ENCODE peak calls at places on chromosomes 1 and 21, in ten cellular contexts. One of them, this sample, is unnamed. For H3K36me3, the result is how much of the 10 kb centered on the place peaks cover.

GRCh38 chr1:11280719-11281376 is 7.8 kb downstream of the UBIAD1 start:
- DNase-seq in psoas muscle: no peak
- DNase-seq in ovary: no peak
- DNase-seq in esophagus squamous epithelium: no peak
- DNase-seq in heart left ventricle: peak
- DNase-seq in keratinocyte: no peak
- DNase-seq in thoracic aorta: no peak
- DNase-seq in naive thymus-derived CD4-positive, alpha-beta T cell: peak
- DNase-seq in cardiac muscle cell: no peak
- DNase-seq in left ventricle myocardium inferior: no peak
- DNase-seq in this sample: no peak

GRCh38 chr1:113887776-113888175 is 395 bp upstream of the BCL2L15 start:
- DNase-seq in psoas muscle: no peak
- DNase-seq in ovary: no peak
- DNase-seq in esophagus squamous epithelium: no peak
- DNase-seq in heart left ventricle: no peak
- DNase-seq in keratinocyte: no peak
- DNase-seq in thoracic aorta: no peak
- DNase-seq in naive thymus-derived CD4-positive, alpha-beta T cell: no peak
- DNase-seq in cardiac muscle cell: no peak
- DNase-seq in left ventricle myocardium inferior: no peak
- DNase-seq in this sample: no peak

GRCh38 chr1:239997515-239998311 is 94.0 kb upstream of the FMN2 start:
- DNase-seq in psoas muscle: no peak
- DNase-seq in ovary: no peak
- DNase-seq in esophagus squamous epithelium: no peak
- DNase-seq in heart left ventricle: no peak
- DNase-seq in keratinocyte: no peak
- DNase-seq in thoracic aorta: no peak
- DNase-seq in naive thymus-derived CD4-positive, alpha-beta T cell: no peak
- DNase-seq in cardiac muscle cell: peak
- DNase-seq in left ventricle myocardium inferior: no peak
- DNase-seq in this sample: peak

GRCh38 chr1:184632415-184633175 is 122.1 kb downstream of the EDEM3 start:
- DNase-seq in psoas muscle: peak
- DNase-seq in ovary: no peak
- DNase-seq in esophagus squamous epithelium: no peak
- DNase-seq in heart left ventricle: no peak
- DNase-seq in keratinocyte: no peak
- DNase-seq in thoracic aorta: no peak
- DNase-seq in naive thymus-derived CD4-positive, alpha-beta T cell: no peak
- DNase-seq in cardiac muscle cell: no peak
- DNase-seq in left ventricle myocardium inferior: peak
- DNase-seq in this sample: no peak

GRCh38 chr1:111221633-111222286 is 5.8 kb upstream of the CHI3L2 start:
- DNase-seq in psoas muscle: no peak
- DNase-seq in ovary: no peak
- DNase-seq in esophagus squamous epithelium: no peak
- DNase-seq in heart left ventricle: no peak
- DNase-seq in keratinocyte: no peak
- DNase-seq in thoracic aorta: no peak
- DNase-seq in naive thymus-derived CD4-positive, alpha-beta T cell: peak
- DNase-seq in cardiac muscle cell: no peak
- DNase-seq in left ventricle myocardium inferior: no peak
- DNase-seq in this sample: no peak

GRCh38 chr1:92989936-92990582 is 28.8 kb upstream of the DIPK1A start:
- DNase-seq in psoas muscle: no peak
- DNase-seq in ovary: no peak
- DNase-seq in esophagus squamous epithelium: no peak
- DNase-seq in heart left ventricle: no peak
- DNase-seq in keratinocyte: no peak
- DNase-seq in thoracic aorta: no peak
- DNase-seq in naive thymus-derived CD4-positive, alpha-beta T cell: no peak
- DNase-seq in cardiac muscle cell: no peak
- DNase-seq in left ventricle myocardium inferior: no peak
- DNase-seq in this sample: peak

GRCh38 chr1:237542525-237543418 is 347.9 kb downstream of the ZP4 start:
- DNase-seq in psoas muscle: no peak
- DNase-seq in ovary: no peak
- DNase-seq in esophagus squamous epithelium: no peak
- DNase-seq in heart left ventricle: no peak
- DNase-seq in keratinocyte: no peak
- DNase-seq in thoracic aorta: no peak
- DNase-seq in naive thymus-derived CD4-positive, alpha-beta T cell: no peak
- DNase-seq in cardiac muscle cell: peak
- DNase-seq in left ventricle myocardium inferior: no peak
- DNase-seq in this sample: peak

GRCh38 chr1:17286646-17287045 is 21.4 kb upstream of the PADI4 start:
- DNase-seq in psoas muscle: no peak
- DNase-seq in ovary: no peak
- DNase-seq in esophagus squamous epithelium: no peak
- DNase-seq in heart left ventricle: no peak
- DNase-seq in keratinocyte: no peak
- DNase-seq in thoracic aorta: no peak
- DNase-seq in naive thymus-derived CD4-positive, alpha-beta T cell: no peak
- DNase-seq in cardiac muscle cell: no peak
- DNase-seq in left ventricle myocardium inferior: no peak
- DNase-seq in this sample: no peak

GRCh38 chr1:54904476-54905048 is 17.6 kb upstream of the DHCR24 start:
- DNase-seq in psoas muscle: no peak
- DNase-seq in ovary: no peak
- DNase-seq in esophagus squamous epithelium: no peak
- DNase-seq in heart left ventricle: no peak
- DNase-seq in keratinocyte: no peak
- DNase-seq in thoracic aorta: no peak
- DNase-seq in naive thymus-derived CD4-positive, alpha-beta T cell: no peak
- DNase-seq in cardiac muscle cell: peak
- DNase-seq in left ventricle myocardium inferior: no peak
- DNase-seq in this sample: peak

GRCh38 chr1:21579788-21580187 is 70.6 kb downstream of the ALPL start:
- DNase-seq in psoas muscle: no peak
- DNase-seq in ovary: no peak
- DNase-seq in esophagus squamous epithelium: no peak
- DNase-seq in heart left ventricle: no peak
- DNase-seq in keratinocyte: no peak
- DNase-seq in thoracic aorta: no peak
- DNase-seq in naive thymus-derived CD4-positive, alpha-beta T cell: no peak
- DNase-seq in cardiac muscle cell: no peak
- DNase-seq in left ventricle myocardium inferior: no peak
- DNase-seq in this sample: no peak

GRCh38 chr1:89887270-89887669 is 66.4 kb downstream of the LRRC8D start:
- DNase-seq in psoas muscle: no peak
- DNase-seq in ovary: no peak
- DNase-seq in esophagus squamous epithelium: no peak
- DNase-seq in heart left ventricle: no peak
- DNase-seq in keratinocyte: no peak
- DNase-seq in thoracic aorta: no peak
- DNase-seq in naive thymus-derived CD4-positive, alpha-beta T cell: no peak
- DNase-seq in cardiac muscle cell: no peak
- DNase-seq in left ventricle myocardium inferior: no peak
- DNase-seq in this sample: no peak

GRCh38 chr1:41359211-41360073 is 1.8 kb upstream of the FOXO6 start:
- DNase-seq in psoas muscle: peak
- DNase-seq in ovary: peak
- DNase-seq in esophagus squamous epithelium: no peak
- DNase-seq in heart left ventricle: no peak
- DNase-seq in keratinocyte: no peak
- DNase-seq in thoracic aorta: no peak
- DNase-seq in naive thymus-derived CD4-positive, alpha-beta T cell: no peak
- DNase-seq in cardiac muscle cell: no peak
- DNase-seq in left ventricle myocardium inferior: no peak
- DNase-seq in this sample: peak

DNA sequence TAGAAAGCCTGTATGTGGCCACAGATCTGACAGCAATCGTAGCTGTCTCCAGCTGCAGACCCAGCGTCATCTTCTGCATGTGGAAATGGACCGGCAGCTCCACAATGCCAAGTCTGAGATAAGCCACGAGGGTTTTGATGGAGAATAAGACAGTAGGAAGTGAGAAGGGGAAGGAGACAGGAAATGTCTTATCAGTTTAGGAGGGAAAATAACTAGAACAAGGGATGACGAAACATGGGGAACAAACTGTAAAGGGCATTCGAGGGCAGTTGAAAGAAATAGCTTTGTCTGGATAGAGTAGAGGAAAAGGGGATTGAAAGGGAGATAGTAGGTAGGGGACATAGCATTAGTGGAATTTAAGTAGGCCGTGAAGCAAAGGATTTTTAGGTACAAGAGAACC is 74.0 kb upstream of the CTTNBP2NL start:
- DNase-seq in psoas muscle: no peak
- DNase-seq in ovary: no peak
- DNase-seq in esophagus squamous epithelium: no peak
- DNase-seq in heart left ventricle: no peak
- DNase-seq in keratinocyte: no peak
- DNase-seq in thoracic aorta: no peak
- DNase-seq in naive thymus-derived CD4-positive, alpha-beta T cell: no peak
- DNase-seq in cardiac muscle cell: no peak
- DNase-seq in left ventricle myocardium inferior: no peak
- DNase-seq in this sample: no peak
- H3K4me3 ChIP-seq in psoas muscle: no peak
- H3K4me3 ChIP-seq in ovary: no peak
- H3K4me3 ChIP-seq in esophagus squamous epithelium: no peak
- H3K4me3 ChIP-seq in heart left ventricle: no peak
- H3K4me3 ChIP-seq in keratinocyte: no peak
- H3K4me3 ChIP-seq in thoracic aorta: no peak
- H3K4me3 ChIP-seq in naive thymus-derived CD4-positive, alpha-beta T cell: no peak
- H3K4me3 ChIP-seq in cardiac muscle cell: no peak
- H3K4me3 ChIP-seq in left ventricle myocardium inferior: no peak
- H3K4me3 ChIP-seq in this sample: no peak

GRCh38 chr1:46533179-46533864 is 18.1 kb downstream of the KNCN start:
- DNase-seq in psoas muscle: peak
- DNase-seq in ovary: peak
- DNase-seq in esophagus squamous epithelium: no peak
- DNase-seq in heart left ventricle: no peak
- DNase-seq in keratinocyte: no peak
- DNase-seq in thoracic aorta: no peak
- DNase-seq in naive thymus-derived CD4-positive, alpha-beta T cell: peak
- DNase-seq in cardiac muscle cell: peak
- DNase-seq in left ventricle myocardium inferior: peak
- DNase-seq in this sample: peak

GRCh38 chr1:46532498-46533178 is 18.8 kb downstream of the KNCN start:
- DNase-seq in psoas muscle: peak
- DNase-seq in ovary: peak
- DNase-seq in esophagus squamous epithelium: no peak
- DNase-seq in heart left ventricle: peak
- DNase-seq in keratinocyte: no peak
- DNase-seq in thoracic aorta: no peak
- DNase-seq in naive thymus-derived CD4-positive, alpha-beta T cell: peak
- DNase-seq in cardiac muscle cell: peak
- DNase-seq in left ventricle myocardium inferior: peak
- DNase-seq in this sample: peak

GRCh38 chr1:46537651-46538050 is 13.8 kb downstream of the KNCN start:
- DNase-seq in psoas muscle: no peak
- DNase-seq in ovary: no peak
- DNase-seq in esophagus squamous epithelium: no peak
- DNase-seq in heart left ventricle: no peak
- DNase-seq in keratinocyte: no peak
- DNase-seq in thoracic aorta: no peak
- DNase-seq in naive thymus-derived CD4-positive, alpha-beta T cell: no peak
- DNase-seq in cardiac muscle cell: no peak
- DNase-seq in left ventricle myocardium inferior: no peak
- DNase-seq in this sample: no peak

GRCh38 chr1:46536527-46536926 is 14.9 kb downstream of the KNCN start:
- DNase-seq in psoas muscle: no peak
- DNase-seq in ovary: no peak
- DNase-seq in esophagus squamous epithelium: no peak
- DNase-seq in heart left ventricle: no peak
- DNase-seq in keratinocyte: no peak
- DNase-seq in thoracic aorta: no peak
- DNase-seq in naive thymus-derived CD4-positive, alpha-beta T cell: no peak
- DNase-seq in cardiac muscle cell: no peak
- DNase-seq in left ventricle myocardium inferior: no peak
- DNase-seq in this sample: no peak

GRCh38 chr1:46535063-46535462 is 16.4 kb downstream of the KNCN start:
- DNase-seq in psoas muscle: no peak
- DNase-seq in ovary: no peak
- DNase-seq in esophagus squamous epithelium: no peak
- DNase-seq in heart left ventricle: no peak
- DNase-seq in keratinocyte: no peak
- DNase-seq in thoracic aorta: no peak
- DNase-seq in naive thymus-derived CD4-positive, alpha-beta T cell: no peak
- DNase-seq in cardiac muscle cell: peak
- DNase-seq in left ventricle myocardium inferior: no peak
- DNase-seq in this sample: no peak
- H3K36me3 ChIP-seq in psoas muscle: under half
- H3K36me3 ChIP-seq in ovary: under half
- H3K36me3 ChIP-seq in esophagus squamous epithelium: under half
- H3K36me3 ChIP-seq in heart left ventricle: under half
- H3K36me3 ChIP-seq in keratinocyte: under half
- H3K36me3 ChIP-seq in thoracic aorta: under half
- H3K36me3 ChIP-seq in naive thymus-derived CD4-positive, alpha-beta T cell: under half
- H3K36me3 ChIP-seq in cardiac muscle cell: under half
- H3K36me3 ChIP-seq in left ventricle myocardium inferior: under half
- H3K36me3 ChIP-seq in this sample: under half

DNA sequence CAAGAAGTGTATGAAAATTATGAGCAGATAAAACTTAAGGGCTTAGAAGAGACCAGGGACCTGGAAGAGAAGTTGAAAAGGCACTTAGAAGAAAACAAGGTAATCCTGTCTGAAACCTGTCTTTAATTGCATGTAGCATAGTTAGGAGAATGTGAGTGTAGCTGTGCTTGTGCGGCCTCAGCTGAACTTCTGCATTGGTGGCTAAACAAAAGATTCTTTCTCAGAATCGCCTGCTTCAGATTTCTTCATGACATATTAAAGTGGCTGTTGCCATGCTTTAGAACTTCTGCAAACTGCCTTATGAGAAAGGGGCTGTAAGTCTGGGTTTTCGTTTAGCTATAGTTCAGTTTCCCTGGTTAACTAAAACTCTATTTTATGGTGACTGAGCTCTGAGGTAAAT is 94.5 kb downstream of the VPS26C start:
- DNase-seq in psoas muscle: no peak
- DNase-seq in ovary: no peak
- DNase-seq in esophagus squamous epithelium: no peak
- DNase-seq in heart left ventricle: no peak
- DNase-seq in keratinocyte: no peak
- DNase-seq in thoracic aorta: no peak
- DNase-seq in naive thymus-derived CD4-positive, alpha-beta T cell: no peak
- DNase-seq in cardiac muscle cell: peak
- DNase-seq in left ventricle myocardium inferior: no peak
- DNase-seq in this sample: no peak
- H3K4me3 ChIP-seq in psoas muscle: no peak
- H3K4me3 ChIP-seq in ovary: no peak
- H3K4me3 ChIP-seq in esophagus squamous epithelium: no peak
- H3K4me3 ChIP-seq in heart left ventricle: no peak
- H3K4me3 ChIP-seq in keratinocyte: no peak
- H3K4me3 ChIP-seq in thoracic aorta: no peak
- H3K4me3 ChIP-seq in naive thymus-derived CD4-positive, alpha-beta T cell: no peak
- H3K4me3 ChIP-seq in cardiac muscle cell: no peak
- H3K4me3 ChIP-seq in left ventricle myocardium inferior: no peak
- H3K4me3 ChIP-seq in this sample: no peak

DNA sequence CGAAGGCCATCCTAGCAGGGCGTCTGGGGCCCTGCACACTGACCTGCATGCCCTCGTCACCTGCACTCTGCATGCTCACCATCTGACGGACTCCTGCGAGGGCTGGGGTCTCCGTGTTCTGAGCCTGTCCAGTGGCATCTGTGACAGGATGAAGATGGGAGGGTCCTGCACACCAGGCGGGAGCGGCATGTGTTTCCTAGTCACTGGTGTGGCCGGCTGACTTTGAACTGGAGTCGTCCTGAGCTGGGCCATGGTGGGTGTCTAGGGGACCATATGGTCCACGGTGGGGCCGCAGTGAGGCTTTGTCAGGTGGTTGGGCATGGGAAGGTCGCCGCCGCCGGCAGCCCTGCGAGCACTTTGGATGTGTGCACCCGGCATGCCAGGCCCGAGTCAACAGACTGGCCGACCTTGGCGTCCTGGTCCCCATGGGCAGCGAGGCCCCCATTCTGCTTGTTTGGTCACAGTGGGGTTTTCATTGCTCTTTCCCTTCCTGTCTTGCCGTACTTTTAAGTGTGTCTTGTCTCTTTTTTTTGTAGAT is 16.7 kb upstream of the DIP2A start:
- DNase-seq in psoas muscle: no peak
- DNase-seq in ovary: no peak
- DNase-seq in esophagus squamous epithelium: no peak
- DNase-seq in heart left ventricle: no peak
- DNase-seq in keratinocyte: no peak
- DNase-seq in thoracic aorta: no peak
- DNase-seq in naive thymus-derived CD4-positive, alpha-beta T cell: no peak
- DNase-seq in cardiac muscle cell: no peak
- DNase-seq in left ventricle myocardium inferior: no peak
- DNase-seq in this sample: no peak
- H3K36me3 ChIP-seq in psoas muscle: under half
- H3K36me3 ChIP-seq in ovary: under half
- H3K36me3 ChIP-seq in esophagus squamous epithelium: under half
- H3K36me3 ChIP-seq in heart left ventricle: half or more
- H3K36me3 ChIP-seq in keratinocyte: under half
- H3K36me3 ChIP-seq in thoracic aorta: under half
- H3K36me3 ChIP-seq in naive thymus-derived CD4-positive, alpha-beta T cell: under half
- H3K36me3 ChIP-seq in cardiac muscle cell: under half
- H3K36me3 ChIP-seq in left ventricle myocardium inferior: half or more
- H3K36me3 ChIP-seq in this sample: half or more

This sample was measured in MG63.